ENCODE peak calls at places on chromosome 20, in seven cellular contexts. O, E, Z, S, N, L and J are unnamed samples.
A peak's percentile ranks its signal among the peaks of the same experiment; 100 is the strongest.

GRCh38 chr20:49446808-49447207 is 35.7 kb downstream of the KCNB1 start:
- DNase-seq in N (peak; percentile 84), L (peak; percentile 77), Z (peak; percentile 56), O (no peak), E (no peak), S (no peak), J (no peak)

GRCh38 chr20:16898433-16898832 is 150.3 kb downstream of the OTOR start:
- DNase-seq in E (no peak), O (no peak), N (no peak), L (no peak), Z (peak; percentile 35), S (no peak), J (no peak)

GRCh38 chr20:20237093-20237959 is 130.6 kb upstream of the INSM1 start:
- DNase-seq in N (no peak), E (peak; percentile 47), Z (peak; percentile 54), L (no peak), S (peak; percentile 71), O (peak; percentile 3), J (peak; percentile 29)

GRCh38 chr20:24364464-24364863 is 105.0 kb upstream of the SYNDIG1 start:
- DNase-seq in S (no peak), L (no peak), Z (peak; percentile 41), N (no peak), E (no peak), O (no peak), J (no peak)

GRCh38 chr20:1860446-1860845 is 34.8 kb upstream of the SIRPA start:
- DNase-seq in O (no peak), S (no peak), N (no peak), L (no peak), E (peak; percentile 78), Z (peak; percentile 28), J (peak; percentile 82)

GRCh38 chr20:38434310-38434741 is 802 bp downstream of the SNHG17 start:
- DNase-seq in O (no peak), L (no peak), Z (peak; percentile 46), S (peak; percentile 43), N (no peak), E (peak; percentile 21), J (peak; percentile 24)

GRCh38 chr20:9141070-9141469 is 72.2 kb downstream of the PLCB4 start:
- DNase-seq in S (no peak), E (no peak), N (no peak), Z (no peak), L (no peak), O (no peak), J (no peak)

GRCh38 chr20:57062241-57062640 is 204.2 kb downstream of the BMP7 start:
- DNase-seq in S (no peak), E (no peak), N (no peak), Z (no peak), L (no peak), O (no peak), J (no peak)

GRCh38 chr20:51036827-51037229 is 13.9 kb upstream of the KCNG1 start:
- DNase-seq in N (no peak), O (no peak), S (no peak), L (no peak), E (peak; percentile 36), Z (no peak), J (peak; percentile 18)

GRCh38 chr20:39394461-39394860 is 432.3 kb downstream of the DHX35 start:
- DNase-seq in L (no peak), Z (no peak), N (no peak), O (no peak), E (no peak), S (no peak), J (no peak)

GRCh38 chr20:50425076-50425475 is 85.1 kb upstream of the PTPN1 start:
- DNase-seq in L (no peak), S (peak; percentile 42), E (peak; percentile 34), O (no peak), N (no peak), Z (no peak), J (no peak)

GRCh38 chr20:50758992-50759391 is 27.6 kb downstream of the PARD6B start:
- DNase-seq in E (no peak), Z (no peak), L (peak; percentile 9), O (no peak), S (no peak), N (no peak), J (no peak)

GRCh38 chr20:47720636-47721427 is 64.4 kb downstream of the SULF2 start:
- DNase-seq in N (no peak), S (no peak), O (no peak), E (no peak), L (no peak), Z (peak; percentile 37), J (no peak)

GRCh38 chr20:4471221-4471620 is 250.5 kb upstream of the PRND start:
- DNase-seq in L (no peak), N (no peak), O (no peak), Z (no peak), E (no peak), S (no peak), J (no peak)

DNA sequence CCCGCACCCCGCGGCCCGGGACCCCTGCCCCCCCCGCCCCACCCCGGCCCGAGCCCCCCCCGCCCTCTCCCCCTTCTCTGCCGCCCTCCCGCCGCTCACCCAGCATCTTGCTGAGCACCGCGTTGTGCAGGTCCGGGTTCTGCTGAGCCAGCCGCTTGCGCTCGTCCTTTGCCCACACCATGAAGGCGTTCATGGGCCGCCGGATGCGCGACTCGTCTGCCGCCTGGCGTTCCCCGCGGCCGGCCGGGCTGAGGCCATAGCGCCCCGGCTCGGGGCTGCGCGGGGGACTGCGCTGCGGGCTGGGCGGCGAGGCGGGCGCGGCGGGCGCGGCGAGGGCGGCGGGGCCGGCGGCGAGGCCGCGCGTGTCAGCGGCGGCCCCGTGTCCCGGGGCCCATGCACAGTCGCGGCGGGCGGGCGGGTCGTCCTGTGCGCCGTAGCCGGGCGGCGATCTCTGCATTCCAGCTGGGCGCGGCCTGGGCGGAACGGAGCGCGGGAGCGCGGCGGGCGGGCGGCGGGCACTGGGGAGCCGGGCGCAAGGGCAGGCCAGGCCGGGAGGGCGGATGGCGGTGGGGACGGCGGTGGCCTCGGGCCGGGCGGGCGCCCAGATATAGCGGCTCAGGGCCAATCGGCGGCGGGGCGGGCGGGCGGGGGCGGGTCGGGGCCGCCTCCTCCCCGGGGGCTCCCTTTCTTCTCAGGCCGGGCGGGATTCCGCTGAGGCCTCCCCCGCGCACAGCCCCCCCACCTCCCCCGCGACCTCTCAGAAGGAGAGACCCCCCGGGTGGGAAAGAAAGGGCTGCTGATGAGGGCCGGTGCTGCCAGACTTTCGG is at the start of gene SOX18:
- DNase-seq in O (no peak), L (no peak), E (peak; percentile 53), N (peak; percentile 64), S (peak; percentile 83), Z (peak; percentile 39), J (no peak)
- H3K4me3 ChIP-seq in O (no peak within 1 kb of the TSS), L (peak within 1 kb of the TSS; percentile 49), E (no peak within 1 kb of the TSS), N (peak within 1 kb of the TSS; percentile 71), S (peak within 1 kb of the TSS; percentile 21), Z (no peak within 1 kb of the TSS), J (no peak within 1 kb of the TSS)

GRCh38 chr20:18056174-18057105 is 1.3 kb downstream of the OVOL2 start:
- DNase-seq in O (no peak), Z (peak; percentile 12), E (peak; percentile 42), L (no peak), N (no peak), S (peak; percentile 56), J (peak; percentile 8)

GRCh38 chr20:18057106-18057993 is at the start of gene OVOL2:
- DNase-seq in L (no peak), O (no peak), N (no peak), E (peak; percentile 98), S (peak; percentile 52), Z (peak; percentile 4), J (peak; percentile 82)

GRCh38 chr20:18052856-18053255 is 4.9 kb downstream of the OVOL2 start:
- DNase-seq in Z (no peak), S (no peak), E (peak; percentile 78), O (no peak), L (no peak), N (no peak), J (peak; percentile 9)

GRCh38 chr20:18057994-18058349 is 256 bp upstream of the OVOL2 start:
- DNase-seq in O (no peak), L (no peak), E (no peak), Z (no peak), N (no peak), S (peak; percentile 31), J (no peak)

DNA sequence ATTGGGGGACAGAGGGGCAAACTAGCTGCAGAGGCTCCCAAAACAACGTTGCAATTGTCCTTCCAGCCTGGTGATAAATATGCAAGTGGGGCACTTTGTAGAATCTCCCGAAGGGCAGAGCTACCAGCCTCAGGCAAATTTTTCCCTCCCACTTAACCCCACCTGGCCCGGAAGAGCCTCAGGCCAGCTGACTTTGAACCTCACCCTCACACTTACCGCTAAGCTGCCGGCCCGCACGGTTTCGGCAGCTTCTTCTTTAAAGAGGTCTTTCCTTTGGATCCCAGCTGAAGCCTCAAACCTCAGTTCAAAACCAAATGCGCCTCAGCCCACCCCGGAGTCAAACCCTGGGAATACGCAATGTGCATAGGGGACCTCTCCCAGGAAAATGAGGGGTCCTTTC is 2.5 kb downstream of the OVOL2 start:
- DNase-seq in Z (no peak), E (no peak), O (no peak), N (no peak), L (no peak), S (no peak), J (no peak)
- H3K4me3 ChIP-seq in Z (no peak overlapping the region), E (no peak overlapping the region), O (no peak overlapping the region), N (no peak overlapping the region), L (no peak overlapping the region), S (no peak overlapping the region), J (no peak overlapping the region)

DNA sequence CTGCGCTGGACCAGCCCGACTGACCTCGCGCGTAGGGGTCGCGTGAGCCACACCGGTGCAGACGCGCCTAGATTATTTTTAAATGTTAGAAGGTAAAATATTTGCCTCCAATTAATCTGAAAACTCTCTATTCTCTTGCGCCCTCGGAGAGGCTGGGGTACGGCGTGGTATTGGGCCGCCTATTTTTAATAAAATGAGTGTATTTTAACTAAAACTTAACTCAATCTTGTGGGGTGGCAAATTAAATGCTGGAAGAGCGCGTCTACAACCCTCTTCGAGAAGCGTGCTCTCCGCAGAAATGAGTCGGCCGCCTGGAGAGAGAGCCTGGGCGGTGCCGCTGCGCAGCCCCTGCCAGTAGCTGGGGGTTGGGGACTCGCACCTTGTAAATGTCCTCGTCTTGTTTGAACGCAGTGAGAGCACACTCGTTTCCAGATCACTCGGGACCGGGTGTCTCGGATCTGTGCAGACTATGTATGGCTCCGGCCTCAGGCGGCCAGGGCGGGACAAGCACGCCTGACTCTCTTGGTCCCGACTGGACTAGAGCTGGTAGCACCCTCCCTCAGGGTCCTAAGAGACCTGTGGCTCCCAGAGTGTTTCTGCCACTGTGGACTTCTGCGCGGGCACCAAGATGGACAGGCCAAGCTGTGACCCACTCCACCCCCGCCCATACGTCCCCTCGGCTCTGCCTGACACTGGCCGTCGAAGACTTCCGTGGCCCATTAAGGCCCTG is 2.0 kb upstream of the MAFB start:
- DNase-seq in L (no peak), N (no peak), S (no peak), Z (no peak), O (no peak), E (no peak), J (no peak)
- H3K4me3 ChIP-seq in L (peak overlapping the region; percentile 70), N (peak overlapping the region; percentile 76), S (no peak overlapping the region), Z (no peak overlapping the region), O (no peak overlapping the region), E (no peak overlapping the region), J (no peak overlapping the region)

GRCh38 chr20:31602779-31603441 is 2.2 kb upstream of the ID1 start:
- DNase-seq in E (peak; percentile 85), N (no peak), S (no peak), L (peak; percentile 67), Z (peak; percentile 88), O (no peak), J (peak; percentile 86)
- H3K4me3 ChIP-seq in E (no peak overlapping the region), N (peak overlapping the region; percentile 7), S (no peak overlapping the region), L (no peak overlapping the region), Z (peak overlapping the region; percentile 0), O (peak overlapping the region; percentile 10), J (no peak overlapping the region)